ENCODE peak calls at places on chromosome 21, in six cellular contexts. One of them, this sample, is unnamed.

GRCh38 chr21:38968887-38969543 is 163.3 kb downstream of the ETS2 start:
- DNase-seq in HAP-1: no peak
- DNase-seq in NCI-H526 treated with DMSO at 0.1 percent for 48 hours: no peak
- DNase-seq in GM04504: no peak
- DNase-seq in stimulated activated CD8-positive, alpha-beta memory T cell treated with anti-CD3 and anti-CD28 coated beads, Interleukin-12 subunit alpha, Interleukin-12 subunit beta, amount 100 ng/mL, for 4 hours: no peak
- DNase-seq in aorta: no peak
- DNase-seq in this sample: no peak

GRCh38 chr21:25421327-25422028 is 185.8 kb downstream of the MRPL39 start:
- DNase-seq in NCI-H526 treated with DMSO at 0.1 percent for 48 hours: peak; percentile 1
- DNase-seq in HAP-1: peak; percentile 59
- DNase-seq in stimulated activated CD8-positive, alpha-beta memory T cell treated with anti-CD3 and anti-CD28 coated beads, Interleukin-12 subunit alpha, Interleukin-12 subunit beta, amount 100 ng/mL, for 4 hours: peak; percentile 13
- DNase-seq in GM04504: peak; percentile 10
- DNase-seq in aorta: no peak
- DNase-seq in this sample: peak; percentile 20

GRCh38 chr21:27505516-27505915 is 538.6 kb upstream of the ADAMTS5 start:
- DNase-seq in HAP-1: no peak
- DNase-seq in GM04504: peak; percentile 71
- DNase-seq in aorta: no peak
- DNase-seq in NCI-H526 treated with DMSO at 0.1 percent for 48 hours: no peak
- DNase-seq in stimulated activated CD8-positive, alpha-beta memory T cell treated with anti-CD3 and anti-CD28 coated beads, Interleukin-12 subunit alpha, Interleukin-12 subunit beta, amount 100 ng/mL, for 4 hours: no peak
- DNase-seq in this sample: no peak

GRCh38 chr21:17784604-17785402 is 34.4 kb downstream of the C21orf91 start:
- DNase-seq in GM04504: no peak
- DNase-seq in aorta: no peak
- DNase-seq in HAP-1: no peak
- DNase-seq in NCI-H526 treated with DMSO at 0.1 percent for 48 hours: no peak
- DNase-seq in stimulated activated CD8-positive, alpha-beta memory T cell treated with anti-CD3 and anti-CD28 coated beads, Interleukin-12 subunit alpha, Interleukin-12 subunit beta, amount 100 ng/mL, for 4 hours: no peak
- DNase-seq in this sample: no peak

GRCh38 chr21:29164330-29164942 is 34.0 kb downstream of the MAP3K7CL start:
- DNase-seq in NCI-H526 treated with DMSO at 0.1 percent for 48 hours: peak; percentile 23
- DNase-seq in GM04504: peak; percentile 58
- DNase-seq in stimulated activated CD8-positive, alpha-beta memory T cell treated with anti-CD3 and anti-CD28 coated beads, Interleukin-12 subunit alpha, Interleukin-12 subunit beta, amount 100 ng/mL, for 4 hours: no peak
- DNase-seq in aorta: no peak
- DNase-seq in HAP-1: no peak
- DNase-seq in this sample: no peak

GRCh38 chr21:29501451-29501850 is 202.7 kb downstream of the BACH1 start:
- DNase-seq in stimulated activated CD8-positive, alpha-beta memory T cell treated with anti-CD3 and anti-CD28 coated beads, Interleukin-12 subunit alpha, Interleukin-12 subunit beta, amount 100 ng/mL, for 4 hours: no peak
- DNase-seq in aorta: no peak
- DNase-seq in NCI-H526 treated with DMSO at 0.1 percent for 48 hours: no peak
- DNase-seq in HAP-1: no peak
- DNase-seq in GM04504: no peak
- DNase-seq in this sample: no peak

GRCh38 chr21:29208666-29209059 is 78.2 kb downstream of the MAP3K7CL start:
- DNase-seq in stimulated activated CD8-positive, alpha-beta memory T cell treated with anti-CD3 and anti-CD28 coated beads, Interleukin-12 subunit alpha, Interleukin-12 subunit beta, amount 100 ng/mL, for 4 hours: no peak
- DNase-seq in GM04504: peak; percentile 76
- DNase-seq in aorta: no peak
- DNase-seq in HAP-1: no peak
- DNase-seq in NCI-H526 treated with DMSO at 0.1 percent for 48 hours: no peak
- DNase-seq in this sample: no peak

GRCh38 chr21:36175771-36176565 is 19.3 kb downstream of the DOP1B start:
- DNase-seq in GM04504: no peak
- DNase-seq in HAP-1: no peak
- DNase-seq in aorta: peak; percentile 53
- DNase-seq in NCI-H526 treated with DMSO at 0.1 percent for 48 hours: no peak
- DNase-seq in stimulated activated CD8-positive, alpha-beta memory T cell treated with anti-CD3 and anti-CD28 coated beads, Interleukin-12 subunit alpha, Interleukin-12 subunit beta, amount 100 ng/mL, for 4 hours: no peak
- DNase-seq in this sample: no peak

GRCh38 chr21:44911384-44912157 is 9.1 kb downstream of the ITGB2 start:
- DNase-seq in HAP-1: no peak
- DNase-seq in NCI-H526 treated with DMSO at 0.1 percent for 48 hours: no peak
- DNase-seq in GM04504: no peak
- DNase-seq in aorta: peak; percentile 91
- DNase-seq in stimulated activated CD8-positive, alpha-beta memory T cell treated with anti-CD3 and anti-CD28 coated beads, Interleukin-12 subunit alpha, Interleukin-12 subunit beta, amount 100 ng/mL, for 4 hours: no peak
- DNase-seq in this sample: no peak

GRCh38 chr21:43317959-43318358 is 109.0 kb downstream of the SIK1 start:
- DNase-seq in aorta: no peak
- DNase-seq in NCI-H526 treated with DMSO at 0.1 percent for 48 hours: no peak
- DNase-seq in stimulated activated CD8-positive, alpha-beta memory T cell treated with anti-CD3 and anti-CD28 coated beads, Interleukin-12 subunit alpha, Interleukin-12 subunit beta, amount 100 ng/mL, for 4 hours: no peak
- DNase-seq in HAP-1: peak; percentile 53
- DNase-seq in GM04504: no peak
- DNase-seq in this sample: no peak

GRCh38 chr21:44088401-44088780 is 18.8 kb upstream of the PWP2 start:
- DNase-seq in NCI-H526 treated with DMSO at 0.1 percent for 48 hours: no peak
- DNase-seq in aorta: no peak
- DNase-seq in stimulated activated CD8-positive, alpha-beta memory T cell treated with anti-CD3 and anti-CD28 coated beads, Interleukin-12 subunit alpha, Interleukin-12 subunit beta, amount 100 ng/mL, for 4 hours: no peak
- DNase-seq in HAP-1: no peak
- DNase-seq in GM04504: no peak
- DNase-seq in this sample: no peak

GRCh38 chr21:45102391-45102932 is 28.1 kb downstream of the ADARB1 start:
- DNase-seq in aorta: no peak
- DNase-seq in stimulated activated CD8-positive, alpha-beta memory T cell treated with anti-CD3 and anti-CD28 coated beads, Interleukin-12 subunit alpha, Interleukin-12 subunit beta, amount 100 ng/mL, for 4 hours: no peak
- DNase-seq in NCI-H526 treated with DMSO at 0.1 percent for 48 hours: no peak
- DNase-seq in HAP-1: no peak
- DNase-seq in GM04504: peak; percentile 42
- DNase-seq in this sample: no peak

GRCh38 chr21:42315296-42315891 is at the start of gene TFF3:
- DNase-seq in stimulated activated CD8-positive, alpha-beta memory T cell treated with anti-CD3 and anti-CD28 coated beads, Interleukin-12 subunit alpha, Interleukin-12 subunit beta, amount 100 ng/mL, for 4 hours: no peak
- DNase-seq in HAP-1: no peak
- DNase-seq in aorta: no peak
- DNase-seq in NCI-H526 treated with DMSO at 0.1 percent for 48 hours: peak; percentile 98
- DNase-seq in GM04504: no peak
- DNase-seq in this sample: no peak

GRCh38 chr21:23127973-23128372 is 2129.8 kb downstream of the NCAM2 start:
- DNase-seq in stimulated activated CD8-positive, alpha-beta memory T cell treated with anti-CD3 and anti-CD28 coated beads, Interleukin-12 subunit alpha, Interleukin-12 subunit beta, amount 100 ng/mL, for 4 hours: no peak
- DNase-seq in GM04504: no peak
- DNase-seq in NCI-H526 treated with DMSO at 0.1 percent for 48 hours: no peak
- DNase-seq in HAP-1: no peak
- DNase-seq in aorta: no peak
- DNase-seq in this sample: no peak

GRCh38 chr21:28230559-28230958 is 762.1 kb downstream of the LTN1 start:
- DNase-seq in GM04504: no peak
- DNase-seq in NCI-H526 treated with DMSO at 0.1 percent for 48 hours: no peak
- DNase-seq in HAP-1: no peak
- DNase-seq in stimulated activated CD8-positive, alpha-beta memory T cell treated with anti-CD3 and anti-CD28 coated beads, Interleukin-12 subunit alpha, Interleukin-12 subunit beta, amount 100 ng/mL, for 4 hours: no peak
- DNase-seq in aorta: no peak
- DNase-seq in this sample: no peak

GRCh38 chr21:34885636-34886553 is 163.2 kb downstream of the RUNX1 start:
- DNase-seq in stimulated activated CD8-positive, alpha-beta memory T cell treated with anti-CD3 and anti-CD28 coated beads, Interleukin-12 subunit alpha, Interleukin-12 subunit beta, amount 100 ng/mL, for 4 hours: no peak
- DNase-seq in aorta: no peak
- DNase-seq in NCI-H526 treated with DMSO at 0.1 percent for 48 hours: no peak
- DNase-seq in HAP-1: peak; percentile 47
- DNase-seq in GM04504: no peak
- DNase-seq in this sample: no peak

GRCh38 chr21:15761508-15762100 is 31.8 kb downstream of the USP25 start:
- DNase-seq in HAP-1: no peak
- DNase-seq in aorta: no peak
- DNase-seq in stimulated activated CD8-positive, alpha-beta memory T cell treated with anti-CD3 and anti-CD28 coated beads, Interleukin-12 subunit alpha, Interleukin-12 subunit beta, amount 100 ng/mL, for 4 hours: no peak
- DNase-seq in GM04504: no peak
- DNase-seq in NCI-H526 treated with DMSO at 0.1 percent for 48 hours: no peak
- DNase-seq in this sample: no peak

GRCh38 chr21:42062543-42063022 is 8.5 kb upstream of the UMODL1 start:
- DNase-seq in HAP-1: no peak
- DNase-seq in aorta: peak; percentile 73
- DNase-seq in NCI-H526 treated with DMSO at 0.1 percent for 48 hours: no peak
- DNase-seq in GM04504: no peak
- DNase-seq in stimulated activated CD8-positive, alpha-beta memory T cell treated with anti-CD3 and anti-CD28 coated beads, Interleukin-12 subunit alpha, Interleukin-12 subunit beta, amount 100 ng/mL, for 4 hours: peak; percentile 58
- DNase-seq in this sample: no peak

This sample was measured in neuronal stem cell.